ENCODE peak calls at places on chromosomes 7 and 10, in four cellular contexts. R is WTC11, E is GM12878, X is HepG2. A is an unnamed sample.

GRCh38 chr7:70595741-70596574 is 536.0 kb upstream of the GALNT17 start:
- DNase-seq in R (peak; percentile 29), E (no peak), X (no peak), A (no peak)

GRCh38 chr10:97632949-97633884 is at the start of gene MORN4:
- DNase-seq in R (peak; percentile 95), E (peak; percentile 50), X (peak; percentile 88), A (peak; percentile 77)

GRCh38 chr7:50793115-50793946 is 10.6 kb upstream of the GRB10 start:
- DNase-seq in R (peak; percentile 65), E (no peak), X (no peak), A (peak; percentile 80)

GRCh38 chr10:69958232-69958902 is 94.3 kb upstream of the MACROH2A2 start:
- DNase-seq in R (peak; percentile 34), E (no peak), X (peak; percentile 38), A (peak; percentile 59)

GRCh38 chr10:69802424-69803161 is 887 bp downstream of the COL13A1 start:
- DNase-seq in R (peak; percentile 54), E (no peak), X (no peak), A (no peak)

GRCh38 chr10:52185256-52185655 is 128.8 kb upstream of the DKK1 start:
- DNase-seq in R (no peak), E (no peak), X (no peak), A (no peak)

GRCh38 chr7:17863095-17863814 is 77.0 kb downstream of the SNX13 start:
- DNase-seq in R (no peak), E (no peak), X (no peak), A (peak; percentile 34)

GRCh38 chr7:19648791-19649190 is 60.0 kb downstream of the POLR1F start:
- DNase-seq in R (no peak), E (no peak), X (no peak), A (no peak)

GRCh38 chr10:108566216-108567107 is 1356.8 kb downstream of the XPNPEP1 start:
- DNase-seq in R (no peak), E (no peak), X (no peak), A (no peak)

GRCh38 chr7:72441791-72442190 is 29.7 kb upstream of the CALN1 start:
- DNase-seq in R (no peak), E (no peak), X (no peak), A (no peak)

GRCh38 chr10:63173468-63174227 is 40.5 kb downstream of the NRBF2 start:
- DNase-seq in R (no peak), E (peak; percentile 77), X (no peak), A (no peak)

GRCh38 chr7:159032310-159032709 is 112.4 kb downstream of the VIPR2 start:
- DNase-seq in R (no peak), E (no peak), X (no peak), A (no peak)

GRCh38 chr10:49663596-49663995 is 15.9 kb upstream of the C10orf53 start:
- DNase-seq in R (no peak), E (no peak), X (no peak), A (no peak)

GRCh38 chr7:140079121-140079536 is 16.4 kb upstream of the PARP12 start:
- DNase-seq in R (peak; percentile 66), E (no peak), X (peak; percentile 57), A (peak; percentile 58)

GRCh38 chr7:158263110-158263963 is 324.3 kb downstream of the PTPRN2 start:
- DNase-seq in R (no peak), E (no peak), X (peak; percentile 63), A (no peak)

GRCh38 chr7:114823290-114823689 is 98.6 kb upstream of the MDFIC start:
- DNase-seq in R (peak; percentile 14), E (no peak), X (no peak), A (no peak)

GRCh38 chr7:78714302-78714857 is 739.1 kb downstream of the MAGI2 start:
- DNase-seq in R (no peak), E (no peak), X (no peak), A (no peak)

GRCh38 chr7:2757904-2758672 is 70.1 kb downstream of the AMZ1 start:
- DNase-seq in R (no peak), E (peak; percentile 78), X (peak; percentile 90), A (peak; percentile 73)

GRCh38 chr10:101056365-101057151 is 5.2 kb upstream of the KAZALD1 start:
- DNase-seq in R (no peak), E (no peak), X (no peak), A (no peak)

GRCh38 chr7:11753441-11753840 is 78.6 kb downstream of the THSD7A start:
- DNase-seq in R (no peak), E (no peak), X (no peak), A (no peak)

GRCh38 chr10:79148452-79149344 is 79.9 kb downstream of the ZMIZ1 start:
- DNase-seq in R (no peak), E (no peak), X (no peak), A (peak; percentile 78)

GRCh38 chr7:122136639-122137253 is 7.3 kb downstream of the AASS start:
- DNase-seq in R (no peak), E (no peak), X (no peak), A (no peak)

GRCh38 chr7:122137291-122138077 is 6.6 kb downstream of the AASS start:
- DNase-seq in R (no peak), E (no peak), X (no peak), A (no peak)

GRCh38 chr7:122136033-122136432 is 8.0 kb downstream of the AASS start:
- DNase-seq in R (no peak), E (no peak), X (no peak), A (no peak)

GRCh38 chr7:122133477-122133876 is 10.6 kb downstream of the AASS start:
- DNase-seq in R (no peak), E (no peak), X (no peak), A (no peak)

DNA sequence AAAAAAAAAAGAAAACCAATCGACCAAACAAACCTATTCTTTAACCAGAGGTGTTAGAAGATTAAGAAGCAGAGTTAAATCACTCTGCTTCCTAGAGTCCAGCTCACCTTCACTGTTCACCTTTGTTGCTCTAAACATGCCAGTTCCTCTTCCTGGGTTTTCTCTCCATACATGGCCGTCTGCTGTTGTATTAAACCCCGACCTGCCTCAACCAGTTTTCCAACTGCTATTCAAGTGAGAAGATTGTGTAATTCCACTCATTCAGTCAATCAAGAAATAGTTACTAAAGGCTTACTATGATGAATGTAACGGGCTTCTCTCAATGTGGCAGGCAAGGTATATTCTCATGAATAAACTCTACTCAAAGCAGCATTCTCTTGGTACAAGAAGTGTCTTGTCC is 8.8 kb downstream of the AASS start:
- DNase-seq in R (no peak), E (no peak), X (no peak), A (no peak)
- TF ChIP-seq CBFB in R (no peak), E (no peak), X (no peak), A (no peak)

GRCh38 chr10:129710510-129710847 is 243.4 kb downstream of the MGMT start:
- DNase-seq in R (no peak), E (no peak), X (peak; percentile 5), A (no peak)
- TF ChIP-seq CBFB in R (no peak), E (no peak), X (no peak), A (no peak)

GRCh38 chr7:44376429-44377133 is 51.2 kb upstream of the CAMK2B start:
- DNase-seq in R (no peak), E (no peak), X (no peak), A (no peak)
- TF ChIP-seq CBFB in R (no peak), E (no peak), X (no peak), A (no peak)

GRCh38 chr7:29976265-29976664 is 13.3 kb downstream of the SCRN1 start:
- DNase-seq in R (no peak), E (no peak), X (no peak), A (no peak)

GRCh38 chr7:29975564-29975963 is 14.0 kb downstream of the SCRN1 start:
- DNase-seq in R (no peak), E (no peak), X (no peak), A (no peak)

GRCh38 chr7:29980151-29980550 is 9.4 kb downstream of the SCRN1 start:
- DNase-seq in R (no peak), E (no peak), X (no peak), A (no peak)

GRCh38 chr7:29976673-29977072 is 12.9 kb downstream of the SCRN1 start:
- DNase-seq in R (no peak), E (no peak), X (no peak), A (no peak)

GRCh38 chr7:29977926-29978652 is 11.5 kb downstream of the SCRN1 start:
- DNase-seq in R (peak; percentile 64), E (no peak), X (peak; percentile 28), A (peak; percentile 53)
- TF ChIP-seq CBFB in R (no peak), E (no peak), X (no peak), A (no peak)

GRCh38 chr7:55286666-55287065 is 78.5 kb upstream of the LANCL2 start:
- DNase-seq in R (no peak), E (no peak), X (no peak), A (no peak)
- TF ChIP-seq CBFB in R (no peak), E (no peak), X (no peak), A (no peak)

DNA sequence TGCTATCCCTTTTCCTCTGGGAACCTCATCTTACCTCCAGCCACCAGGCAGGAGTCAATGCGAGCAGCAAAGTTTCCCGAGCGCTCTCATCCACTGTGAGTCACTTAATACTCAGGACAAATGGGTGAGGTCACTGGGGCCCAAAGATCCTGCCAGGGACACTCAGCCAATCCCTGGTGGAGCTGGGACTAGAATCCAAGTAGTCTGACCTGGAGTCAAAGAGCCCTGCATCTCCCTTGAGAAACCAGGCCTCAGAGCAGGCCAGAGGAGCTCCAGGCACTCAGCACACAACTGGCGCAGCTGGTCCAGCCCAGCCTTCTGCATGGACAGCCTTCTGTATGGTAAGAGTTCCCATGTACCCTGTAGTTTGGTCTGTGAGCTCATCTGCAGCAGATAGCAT is 142.3 kb downstream of the MAPK8 start:
- DNase-seq in R (no peak), E (no peak), X (no peak), A (no peak)
- TF ChIP-seq CBFB in R (no peak), E (no peak), X (no peak), A (no peak)

DNA sequence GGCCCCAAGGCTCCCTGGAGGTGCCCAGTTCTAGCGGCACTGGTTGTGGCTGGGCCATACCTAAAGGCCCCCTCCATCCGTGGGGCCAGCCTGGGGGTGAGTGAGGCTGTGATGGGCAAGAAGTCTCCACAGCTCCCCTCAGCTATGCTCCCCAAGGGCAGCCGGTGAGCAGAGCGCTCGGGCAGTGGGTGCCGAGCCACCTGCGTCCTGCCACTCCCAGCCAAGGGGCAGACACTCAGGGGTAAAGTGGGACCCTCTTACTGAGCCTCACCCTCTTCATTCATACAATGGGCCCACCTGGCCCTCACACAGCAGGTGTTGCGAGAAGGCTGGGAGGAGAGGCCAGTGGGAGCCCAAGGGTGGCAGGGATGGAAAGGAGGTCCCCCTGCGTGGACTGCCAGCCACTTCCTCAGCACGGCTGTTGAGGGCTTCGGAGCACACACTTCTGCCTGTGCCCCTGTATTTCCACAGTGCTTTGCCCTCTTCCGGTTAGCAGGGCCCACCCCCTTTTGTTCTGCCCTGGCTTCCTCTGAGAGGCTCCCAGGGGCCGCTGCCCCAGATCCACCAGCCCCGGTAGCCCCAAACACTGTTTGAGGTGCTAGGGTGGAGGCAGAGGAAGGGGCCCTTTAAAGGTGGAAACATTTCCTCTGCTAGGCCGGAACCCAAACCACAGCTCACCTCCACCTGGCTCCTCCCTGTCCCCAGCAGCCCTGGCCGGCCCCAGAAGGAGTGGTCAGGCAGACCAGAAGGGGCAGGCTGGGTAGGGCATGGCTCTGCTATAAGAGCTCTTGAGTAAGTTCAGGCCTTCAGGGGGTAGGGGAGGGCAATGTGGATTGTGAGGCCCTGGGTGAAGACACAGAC is 16.4 kb upstream of the C10orf105 start:
- DNase-seq in R (no peak), E (no peak), X (no peak), A (no peak)
- TF ChIP-seq CBFB in R (no peak), E (no peak), X (no peak), A (no peak)

A was measured in K562.